ENCODE peak calls at places on chromosomes 3 and 15, in nine cellular contexts. One of them, this sample, is unnamed.
A peak's percentile ranks its signal among the peaks of the same experiment; 100 is the strongest.

GRCh38 chr3:84536916-84537315 is 421.9 kb upstream of the CADM2 start:
- DNase-seq in Peyer's patch: no peak
- DNase-seq in hepatocyte: no peak
- DNase-seq in left ventricle myocardium inferior: no peak
- DNase-seq in pancreas: no peak
- DNase-seq in neural crest cell: no peak
- DNase-seq in AG09309: no peak
- DNase-seq in thoracic aorta: no peak
- DNase-seq in endothelial cell: no peak
- DNase-seq in this sample: no peak

GRCh38 chr3:132222868-132223538 is 94.2 kb upstream of the ACP3 start:
- DNase-seq in Peyer's patch: no peak
- DNase-seq in left ventricle myocardium inferior: no peak
- DNase-seq in endothelial cell: no peak
- DNase-seq in pancreas: peak; percentile 15
- DNase-seq in thoracic aorta: no peak
- DNase-seq in AG09309: no peak
- DNase-seq in hepatocyte: peak; percentile 21
- DNase-seq in neural crest cell: no peak
- DNase-seq in this sample: no peak

GRCh38 chr3:29581311-29581710 is 300.4 kb downstream of the RBMS3 start:
- DNase-seq in neural crest cell: no peak
- DNase-seq in left ventricle myocardium inferior: no peak
- DNase-seq in endothelial cell: no peak
- DNase-seq in hepatocyte: no peak
- DNase-seq in Peyer's patch: no peak
- DNase-seq in pancreas: no peak
- DNase-seq in AG09309: no peak
- DNase-seq in thoracic aorta: no peak
- DNase-seq in this sample: no peak

GRCh38 chr3:125374501-125374995 is 577 bp downstream of the ZNF148 start:
- DNase-seq in left ventricle myocardium inferior: peak; percentile 23
- DNase-seq in AG09309: no peak
- DNase-seq in endothelial cell: peak; percentile 49
- DNase-seq in thoracic aorta: no peak
- DNase-seq in neural crest cell: peak; percentile 25
- DNase-seq in Peyer's patch: peak; percentile 63
- DNase-seq in hepatocyte: peak; percentile 64
- DNase-seq in pancreas: peak; percentile 36
- DNase-seq in this sample: peak; percentile 40

GRCh38 chr3:62873672-62874397 is 1.4 kb downstream of the CADPS start:
- DNase-seq in Peyer's patch: peak; percentile 85
- DNase-seq in endothelial cell: peak; percentile 58
- DNase-seq in thoracic aorta: no peak
- DNase-seq in hepatocyte: peak; percentile 67
- DNase-seq in left ventricle myocardium inferior: peak; percentile 58
- DNase-seq in neural crest cell: peak; percentile 47
- DNase-seq in AG09309: no peak
- DNase-seq in pancreas: peak; percentile 63
- DNase-seq in this sample: peak; percentile 55

GRCh38 chr3:38004415-38005075 is 14.0 kb downstream of the VILL start:
- DNase-seq in pancreas: peak; percentile 84
- DNase-seq in Peyer's patch: peak; percentile 85
- DNase-seq in thoracic aorta: no peak
- DNase-seq in AG09309: no peak
- DNase-seq in neural crest cell: peak; percentile 68
- DNase-seq in endothelial cell: peak; percentile 70
- DNase-seq in hepatocyte: peak; percentile 91
- DNase-seq in left ventricle myocardium inferior: peak; percentile 79
- DNase-seq in this sample: peak; percentile 84

GRCh38 chr15:70466895-70467529 is 296.3 kb downstream of the UACA start:
- DNase-seq in AG09309: peak; percentile 23
- DNase-seq in hepatocyte: peak; percentile 75
- DNase-seq in endothelial cell: peak; percentile 56
- DNase-seq in neural crest cell: peak; percentile 39
- DNase-seq in pancreas: peak; percentile 51
- DNase-seq in Peyer's patch: peak; percentile 62
- DNase-seq in left ventricle myocardium inferior: peak; percentile 46
- DNase-seq in thoracic aorta: no peak
- DNase-seq in this sample: peak; percentile 72

GRCh38 chr3:66598168-66598567 is 97.3 kb upstream of the LRIG1 start:
- DNase-seq in Peyer's patch: no peak
- DNase-seq in left ventricle myocardium inferior: no peak
- DNase-seq in hepatocyte: no peak
- DNase-seq in neural crest cell: no peak
- DNase-seq in pancreas: no peak
- DNase-seq in endothelial cell: no peak
- DNase-seq in thoracic aorta: peak; percentile 6
- DNase-seq in AG09309: peak; percentile 17
- DNase-seq in this sample: no peak

GRCh38 chr15:66224946-66225345 is 28.6 kb downstream of the MEGF11 start:
- DNase-seq in thoracic aorta: no peak
- DNase-seq in Peyer's patch: no peak
- DNase-seq in hepatocyte: no peak
- DNase-seq in pancreas: peak; percentile 21
- DNase-seq in left ventricle myocardium inferior: peak; percentile 16
- DNase-seq in AG09309: no peak
- DNase-seq in neural crest cell: no peak
- DNase-seq in endothelial cell: no peak
- DNase-seq in this sample: no peak

GRCh38 chr3:193894121-193894863 is 241.7 kb upstream of the HES1 start:
- DNase-seq in thoracic aorta: no peak
- DNase-seq in AG09309: no peak
- DNase-seq in left ventricle myocardium inferior: peak; percentile 29
- DNase-seq in pancreas: peak; percentile 31
- DNase-seq in endothelial cell: no peak
- DNase-seq in hepatocyte: no peak
- DNase-seq in Peyer's patch: no peak
- DNase-seq in neural crest cell: no peak
- DNase-seq in this sample: no peak

GRCh38 chr3:183626877-183627594 is 8.4 kb upstream of the KLHL24 start:
- DNase-seq in left ventricle myocardium inferior: peak; percentile 66
- DNase-seq in endothelial cell: no peak
- DNase-seq in neural crest cell: no peak
- DNase-seq in pancreas: no peak
- DNase-seq in thoracic aorta: no peak
- DNase-seq in Peyer's patch: no peak
- DNase-seq in AG09309: no peak
- DNase-seq in hepatocyte: no peak
- DNase-seq in this sample: no peak

GRCh38 chr3:21642433-21642832 is 108.6 kb downstream of the ZNF385D start:
- DNase-seq in pancreas: no peak
- DNase-seq in AG09309: no peak
- DNase-seq in hepatocyte: no peak
- DNase-seq in Peyer's patch: no peak
- DNase-seq in neural crest cell: no peak
- DNase-seq in thoracic aorta: no peak
- DNase-seq in left ventricle myocardium inferior: no peak
- DNase-seq in endothelial cell: no peak
- DNase-seq in this sample: no peak

GRCh38 chr15:85667491-85668424 is 127.0 kb downstream of the KLHL25 start:
- DNase-seq in AG09309: peak; percentile 96
- DNase-seq in endothelial cell: no peak
- DNase-seq in neural crest cell: no peak
- DNase-seq in left ventricle myocardium inferior: no peak
- DNase-seq in pancreas: peak; percentile 58
- DNase-seq in thoracic aorta: peak; percentile 57
- DNase-seq in Peyer's patch: no peak
- DNase-seq in hepatocyte: peak; percentile 85
- DNase-seq in this sample: peak; percentile 73

GRCh38 chr3:68207327-68207726 is 552.9 kb upstream of the SUCLG2 start:
- DNase-seq in Peyer's patch: no peak
- DNase-seq in thoracic aorta: no peak
- DNase-seq in hepatocyte: no peak
- DNase-seq in pancreas: no peak
- DNase-seq in endothelial cell: no peak
- DNase-seq in left ventricle myocardium inferior: no peak
- DNase-seq in AG09309: no peak
- DNase-seq in neural crest cell: no peak
- DNase-seq in this sample: no peak

GRCh38 chr3:68211637-68212036 is 557.2 kb upstream of the SUCLG2 start:
- DNase-seq in AG09309: no peak
- DNase-seq in thoracic aorta: no peak
- DNase-seq in pancreas: no peak
- DNase-seq in Peyer's patch: no peak
- DNase-seq in hepatocyte: no peak
- DNase-seq in left ventricle myocardium inferior: no peak
- DNase-seq in endothelial cell: no peak
- DNase-seq in neural crest cell: no peak
- DNase-seq in this sample: no peak

DNA sequence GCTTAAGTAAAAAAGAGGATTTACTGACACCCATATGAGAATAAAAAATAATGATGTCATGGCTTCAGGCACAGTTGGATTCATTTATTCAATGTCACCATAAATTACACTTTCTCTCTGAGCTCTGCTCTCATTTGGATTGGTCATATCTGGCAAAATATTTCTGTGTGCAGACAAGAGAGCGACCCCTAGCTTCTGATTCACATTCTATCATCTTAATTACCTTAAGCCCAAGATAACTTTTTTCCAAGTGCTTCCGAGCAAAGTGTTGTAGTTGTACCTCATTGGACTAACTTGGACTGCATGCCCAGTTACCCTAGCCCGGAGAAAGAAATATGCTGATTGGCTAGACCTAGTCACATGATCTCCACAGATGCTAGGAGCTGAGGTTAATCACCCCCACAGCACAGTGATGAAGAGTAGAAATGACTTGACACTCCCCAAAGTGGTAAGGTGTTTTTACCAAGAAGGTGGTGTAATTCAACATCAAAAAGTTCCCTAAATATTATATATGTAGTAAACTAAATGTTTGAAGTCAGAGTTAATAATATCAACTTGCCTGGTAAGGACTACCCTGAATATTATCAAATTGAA is 552.2 kb upstream of the SUCLG2 start:
- DNase-seq in Peyer's patch: no peak
- DNase-seq in endothelial cell: no peak
- DNase-seq in hepatocyte: no peak
- DNase-seq in thoracic aorta: no peak
- DNase-seq in AG09309: no peak
- DNase-seq in neural crest cell: no peak
- DNase-seq in pancreas: no peak
- DNase-seq in left ventricle myocardium inferior: no peak
- DNase-seq in this sample: no peak
- TF ChIP-seq CTCF in Peyer's patch: no peak
- TF ChIP-seq CTCF in endothelial cell: no peak
- TF ChIP-seq CTCF in hepatocyte: no peak
- TF ChIP-seq CTCF in thoracic aorta: no peak
- TF ChIP-seq CTCF in AG09309: no peak
- TF ChIP-seq CTCF in neural crest cell: no peak
- TF ChIP-seq CTCF in pancreas: no peak
- TF ChIP-seq CTCF in left ventricle myocardium inferior: no peak
- TF ChIP-seq CTCF in this sample: no peak

GRCh38 chr3:5731100-5731499 is 543.6 kb downstream of the EDEM1 start:
- DNase-seq in endothelial cell: no peak
- DNase-seq in Peyer's patch: no peak
- DNase-seq in left ventricle myocardium inferior: no peak
- DNase-seq in neural crest cell: no peak
- DNase-seq in pancreas: no peak
- DNase-seq in thoracic aorta: no peak
- DNase-seq in AG09309: no peak
- DNase-seq in hepatocyte: peak; percentile 16
- DNase-seq in this sample: no peak
- TF ChIP-seq CTCF in endothelial cell: no peak
- TF ChIP-seq CTCF in Peyer's patch: peak; percentile 43
- TF ChIP-seq CTCF in left ventricle myocardium inferior: peak; percentile 34
- TF ChIP-seq CTCF in neural crest cell: peak; percentile 50
- TF ChIP-seq CTCF in pancreas: no peak
- TF ChIP-seq CTCF in thoracic aorta: no peak
- TF ChIP-seq CTCF in AG09309: no peak
- TF ChIP-seq CTCF in hepatocyte: peak; percentile 39
- TF ChIP-seq CTCF in this sample: no peak

DNA sequence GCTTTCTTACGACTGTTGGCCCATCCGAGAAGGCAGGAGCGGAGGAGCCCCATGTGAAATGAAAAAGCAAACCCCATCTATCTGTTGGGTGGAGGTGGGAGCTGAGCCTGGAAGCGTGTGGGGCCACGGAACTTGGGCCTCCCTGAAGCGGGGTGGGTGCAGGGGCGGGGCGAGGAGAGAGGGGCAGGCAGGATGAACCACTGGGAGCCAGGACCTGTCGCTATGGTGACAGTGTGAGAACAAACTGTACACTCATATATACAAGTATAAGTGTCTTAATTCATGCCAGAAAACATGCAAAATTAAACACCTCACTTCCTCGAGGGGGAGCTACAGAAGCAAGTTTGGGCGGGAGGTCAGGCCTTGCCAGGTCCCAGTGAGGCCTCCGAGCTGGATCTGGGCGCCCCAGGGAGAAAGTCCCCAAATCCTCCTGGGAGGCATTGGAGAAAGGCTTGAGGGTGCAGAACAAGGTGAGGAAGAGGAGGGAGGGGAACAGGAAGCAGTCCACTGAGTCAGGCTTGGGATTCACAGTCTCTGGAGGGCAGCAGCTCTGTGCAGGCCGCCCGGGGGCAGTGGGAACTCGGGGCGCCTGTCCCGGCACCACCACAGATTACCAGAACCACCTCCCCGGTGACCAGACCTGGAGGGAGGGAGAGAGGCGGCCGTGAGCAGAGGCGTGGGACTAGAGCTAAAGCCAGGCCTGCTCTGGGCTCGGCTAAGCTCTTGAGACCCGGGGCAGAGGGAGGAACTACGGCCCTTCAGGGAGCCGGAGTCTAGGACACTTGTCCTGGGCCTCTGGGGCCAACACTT is 34.8 kb downstream of the RBPMS2 start:
- DNase-seq in Peyer's patch: no peak
- DNase-seq in neural crest cell: no peak
- DNase-seq in left ventricle myocardium inferior: peak; percentile 83
- DNase-seq in endothelial cell: no peak
- DNase-seq in AG09309: no peak
- DNase-seq in thoracic aorta: no peak
- DNase-seq in hepatocyte: peak; percentile 50
- DNase-seq in pancreas: no peak
- DNase-seq in this sample: peak; percentile 32
- TF ChIP-seq CTCF in Peyer's patch: peak; percentile 12
- TF ChIP-seq CTCF in neural crest cell: no peak
- TF ChIP-seq CTCF in left ventricle myocardium inferior: peak; percentile 45
- TF ChIP-seq CTCF in endothelial cell: no peak
- TF ChIP-seq CTCF in AG09309: peak; percentile 31
- TF ChIP-seq CTCF in thoracic aorta: no peak
- TF ChIP-seq CTCF in hepatocyte: no peak
- TF ChIP-seq CTCF in pancreas: no peak
- TF ChIP-seq CTCF in this sample: no peak

DNA sequence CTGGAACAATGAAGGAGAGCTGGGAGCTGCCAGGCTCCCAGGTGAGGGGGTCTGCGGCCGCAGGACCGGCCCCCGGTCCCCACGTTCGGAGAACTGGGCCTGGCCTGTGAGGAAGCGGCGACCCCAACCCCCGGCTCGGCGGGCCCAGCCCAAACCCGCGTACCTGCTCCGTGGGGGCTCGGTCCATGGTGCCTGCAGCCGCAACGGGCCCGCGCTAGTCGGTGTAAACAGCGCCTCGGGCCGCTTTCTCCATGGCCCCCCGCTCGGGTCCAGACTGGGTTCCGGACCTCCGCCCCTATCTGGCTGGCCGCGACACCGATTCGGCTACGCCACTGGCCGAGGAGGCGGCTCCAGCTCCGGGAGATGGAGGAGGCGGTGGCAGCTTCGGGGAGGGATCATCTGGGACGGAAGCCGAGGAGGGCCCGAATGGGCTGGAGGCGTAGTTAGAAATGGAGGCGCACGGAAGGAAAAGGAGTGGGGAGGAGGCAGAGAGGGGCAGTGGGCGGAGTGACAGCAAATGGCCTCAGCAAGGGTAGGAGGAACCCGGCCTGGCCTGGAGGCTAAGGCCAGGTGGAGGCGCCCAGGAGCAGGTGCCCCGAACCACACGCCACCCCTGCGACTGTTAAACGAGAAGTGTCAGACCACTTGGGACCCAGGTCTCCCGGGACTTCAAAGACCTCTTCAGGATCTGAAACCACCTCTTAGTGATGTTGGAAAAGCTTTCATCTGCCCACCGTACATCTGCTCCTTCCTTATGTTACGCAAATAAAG is at the start of gene SECISBP2L:
- DNase-seq in neural crest cell: peak; percentile 94
- DNase-seq in pancreas: peak; percentile 96
- DNase-seq in AG09309: peak; percentile 68
- DNase-seq in left ventricle myocardium inferior: peak; percentile 94
- DNase-seq in hepatocyte: peak; percentile 96
- DNase-seq in endothelial cell: peak; percentile 94
- DNase-seq in Peyer's patch: peak; percentile 95
- DNase-seq in thoracic aorta: peak; percentile 87
- DNase-seq in this sample: peak; percentile 94
- TF ChIP-seq CTCF in neural crest cell: no peak
- TF ChIP-seq CTCF in pancreas: no peak
- TF ChIP-seq CTCF in AG09309: peak; percentile 23
- TF ChIP-seq CTCF in left ventricle myocardium inferior: peak; percentile 39
- TF ChIP-seq CTCF in hepatocyte: peak; percentile 46
- TF ChIP-seq CTCF in endothelial cell: no peak
- TF ChIP-seq CTCF in Peyer's patch: peak; percentile 43
- TF ChIP-seq CTCF in thoracic aorta: no peak
- TF ChIP-seq CTCF in this sample: no peak

This sample was measured in Calu3.